ENCODE peak calls at places on chromosomes 16 and 17, in nine cellular contexts. One of them, this sample, is unnamed.

GRCh38 chr17:4605826-4606225 is 21.5 kb downstream of the SMTNL2 start:
- DNase-seq in left lung: no peak
- DNase-seq in cardiac muscle cell: no peak
- DNase-seq in heart right ventricle: peak; percentile 71
- DNase-seq in right atrium auricular region: no peak
- DNase-seq in naive thymus-derived CD4-positive, alpha-beta T cell: no peak
- DNase-seq in Peyer's patch: no peak
- DNase-seq in fibroblast of the aortic adventitia: no peak
- DNase-seq in mucosa of descending colon: no peak
- DNase-seq in this sample: no peak

GRCh38 chr17:77530591-77530990 is 389.8 kb downstream of the SEC14L1 start:
- DNase-seq in left lung: no peak
- DNase-seq in cardiac muscle cell: no peak
- DNase-seq in heart right ventricle: no peak
- DNase-seq in right atrium auricular region: no peak
- DNase-seq in naive thymus-derived CD4-positive, alpha-beta T cell: no peak
- DNase-seq in Peyer's patch: no peak
- DNase-seq in fibroblast of the aortic adventitia: no peak
- DNase-seq in mucosa of descending colon: no peak
- DNase-seq in this sample: no peak

GRCh38 chr17:42251115-42251514 is 25.1 kb downstream of the STAT5B start:
- DNase-seq in left lung: no peak
- DNase-seq in cardiac muscle cell: no peak
- DNase-seq in heart right ventricle: no peak
- DNase-seq in right atrium auricular region: no peak
- DNase-seq in naive thymus-derived CD4-positive, alpha-beta T cell: no peak
- DNase-seq in Peyer's patch: no peak
- DNase-seq in fibroblast of the aortic adventitia: peak; percentile 36
- DNase-seq in mucosa of descending colon: no peak
- DNase-seq in this sample: no peak

GRCh38 chr16:9680968-9681367 is 501.3 kb downstream of the GRIN2A start:
- DNase-seq in left lung: no peak
- DNase-seq in cardiac muscle cell: no peak
- DNase-seq in heart right ventricle: no peak
- DNase-seq in right atrium auricular region: no peak
- DNase-seq in naive thymus-derived CD4-positive, alpha-beta T cell: no peak
- DNase-seq in Peyer's patch: no peak
- DNase-seq in fibroblast of the aortic adventitia: no peak
- DNase-seq in mucosa of descending colon: no peak
- DNase-seq in this sample: no peak

GRCh38 chr17:1742371-1743093 is at the start of gene SERPINF2:
- DNase-seq in left lung: no peak
- DNase-seq in cardiac muscle cell: no peak
- DNase-seq in heart right ventricle: no peak
- DNase-seq in right atrium auricular region: no peak
- DNase-seq in naive thymus-derived CD4-positive, alpha-beta T cell: no peak
- DNase-seq in Peyer's patch: no peak
- DNase-seq in fibroblast of the aortic adventitia: no peak
- DNase-seq in mucosa of descending colon: no peak
- DNase-seq in this sample: no peak

GRCh38 chr17:1498869-1499268 is 6.4 kb upstream of the MYO1C start:
- DNase-seq in left lung: no peak
- DNase-seq in cardiac muscle cell: no peak
- DNase-seq in heart right ventricle: no peak
- DNase-seq in right atrium auricular region: no peak
- DNase-seq in naive thymus-derived CD4-positive, alpha-beta T cell: no peak
- DNase-seq in Peyer's patch: no peak
- DNase-seq in fibroblast of the aortic adventitia: peak; percentile 43
- DNase-seq in mucosa of descending colon: peak; percentile 20
- DNase-seq in this sample: no peak

GRCh38 chr16:64952177-64952576 is 169.7 kb downstream of the CDH11 start:
- DNase-seq in left lung: no peak
- DNase-seq in cardiac muscle cell: no peak
- DNase-seq in heart right ventricle: no peak
- DNase-seq in right atrium auricular region: no peak
- DNase-seq in naive thymus-derived CD4-positive, alpha-beta T cell: no peak
- DNase-seq in Peyer's patch: no peak
- DNase-seq in fibroblast of the aortic adventitia: peak; percentile 77
- DNase-seq in mucosa of descending colon: no peak
- DNase-seq in this sample: no peak

GRCh38 chr16:4272114-4272954 is 489 bp downstream of the TFAP4 start:
- DNase-seq in left lung: peak; percentile 78
- DNase-seq in cardiac muscle cell: peak; percentile 86
- DNase-seq in heart right ventricle: peak; percentile 55
- DNase-seq in right atrium auricular region: no peak
- DNase-seq in naive thymus-derived CD4-positive, alpha-beta T cell: no peak
- DNase-seq in Peyer's patch: peak; percentile 66
- DNase-seq in fibroblast of the aortic adventitia: no peak
- DNase-seq in mucosa of descending colon: no peak
- DNase-seq in this sample: peak; percentile 73

GRCh38 chr17:37465058-37465616 is 24.6 kb upstream of the DUSP14 start:
- DNase-seq in left lung: no peak
- DNase-seq in cardiac muscle cell: no peak
- DNase-seq in heart right ventricle: no peak
- DNase-seq in right atrium auricular region: no peak
- DNase-seq in naive thymus-derived CD4-positive, alpha-beta T cell: no peak
- DNase-seq in Peyer's patch: no peak
- DNase-seq in fibroblast of the aortic adventitia: peak; percentile 50
- DNase-seq in mucosa of descending colon: no peak
- DNase-seq in this sample: no peak

GRCh38 chr17:78707923-78708322 is 74.2 kb downstream of the CYTH1 start:
- DNase-seq in left lung: no peak
- DNase-seq in cardiac muscle cell: no peak
- DNase-seq in heart right ventricle: no peak
- DNase-seq in right atrium auricular region: no peak
- DNase-seq in naive thymus-derived CD4-positive, alpha-beta T cell: no peak
- DNase-seq in Peyer's patch: no peak
- DNase-seq in fibroblast of the aortic adventitia: no peak
- DNase-seq in mucosa of descending colon: no peak
- DNase-seq in this sample: no peak

GRCh38 chr16:3668626-3669025 is 14.1 kb downstream of the DNASE1 start:
- DNase-seq in left lung: no peak
- DNase-seq in cardiac muscle cell: no peak
- DNase-seq in heart right ventricle: no peak
- DNase-seq in right atrium auricular region: no peak
- DNase-seq in naive thymus-derived CD4-positive, alpha-beta T cell: no peak
- DNase-seq in Peyer's patch: no peak
- DNase-seq in fibroblast of the aortic adventitia: no peak
- DNase-seq in mucosa of descending colon: no peak
- DNase-seq in this sample: no peak

GRCh38 chr16:88351521-88352101 is 31.1 kb upstream of the ZNF469 start:
- DNase-seq in left lung: no peak
- DNase-seq in cardiac muscle cell: no peak
- DNase-seq in heart right ventricle: no peak
- DNase-seq in right atrium auricular region: no peak
- DNase-seq in naive thymus-derived CD4-positive, alpha-beta T cell: no peak
- DNase-seq in Peyer's patch: no peak
- DNase-seq in fibroblast of the aortic adventitia: no peak
- DNase-seq in mucosa of descending colon: peak; percentile 10
- DNase-seq in this sample: no peak

GRCh38 chr17:8117367-8117979 is 841 bp downstream of the ALOXE3 start:
- DNase-seq in left lung: no peak
- DNase-seq in cardiac muscle cell: no peak
- DNase-seq in heart right ventricle: no peak
- DNase-seq in right atrium auricular region: no peak
- DNase-seq in naive thymus-derived CD4-positive, alpha-beta T cell: no peak
- DNase-seq in Peyer's patch: no peak
- DNase-seq in fibroblast of the aortic adventitia: no peak
- DNase-seq in mucosa of descending colon: no peak
- DNase-seq in this sample: no peak

GRCh38 chr17:80504671-80505413 is 28.4 kb upstream of the NPTX1 start:
- DNase-seq in left lung: no peak
- DNase-seq in cardiac muscle cell: no peak
- DNase-seq in heart right ventricle: no peak
- DNase-seq in right atrium auricular region: no peak
- DNase-seq in naive thymus-derived CD4-positive, alpha-beta T cell: no peak
- DNase-seq in Peyer's patch: no peak
- DNase-seq in fibroblast of the aortic adventitia: peak; percentile 57
- DNase-seq in mucosa of descending colon: no peak
- DNase-seq in this sample: no peak

GRCh38 chr17:27666831-27667560 is 36.0 kb downstream of the LGALS9 start:
- DNase-seq in left lung: no peak
- DNase-seq in cardiac muscle cell: no peak
- DNase-seq in heart right ventricle: no peak
- DNase-seq in right atrium auricular region: no peak
- DNase-seq in naive thymus-derived CD4-positive, alpha-beta T cell: peak; percentile 13
- DNase-seq in Peyer's patch: no peak
- DNase-seq in fibroblast of the aortic adventitia: no peak
- DNase-seq in mucosa of descending colon: peak; percentile 7
- DNase-seq in this sample: no peak

GRCh38 chr17:2745317-2746037 is 4.0 kb downstream of the CCDC92B start:
- DNase-seq in left lung: no peak
- DNase-seq in cardiac muscle cell: peak; percentile 21
- DNase-seq in heart right ventricle: no peak
- DNase-seq in right atrium auricular region: no peak
- DNase-seq in naive thymus-derived CD4-positive, alpha-beta T cell: no peak
- DNase-seq in Peyer's patch: no peak
- DNase-seq in fibroblast of the aortic adventitia: no peak
- DNase-seq in mucosa of descending colon: no peak
- DNase-seq in this sample: no peak

GRCh38 chr17:2750721-2751120 is 1.3 kb upstream of the CCDC92B start:
- DNase-seq in left lung: no peak
- DNase-seq in cardiac muscle cell: no peak
- DNase-seq in heart right ventricle: no peak
- DNase-seq in right atrium auricular region: no peak
- DNase-seq in naive thymus-derived CD4-positive, alpha-beta T cell: no peak
- DNase-seq in Peyer's patch: no peak
- DNase-seq in fibroblast of the aortic adventitia: no peak
- DNase-seq in mucosa of descending colon: no peak
- DNase-seq in this sample: no peak

GRCh38 chr17:2749784-2750181 is 331 bp upstream of the CCDC92B start:
- DNase-seq in left lung: peak; percentile 67
- DNase-seq in cardiac muscle cell: peak; percentile 92
- DNase-seq in heart right ventricle: peak; percentile 74
- DNase-seq in right atrium auricular region: no peak
- DNase-seq in naive thymus-derived CD4-positive, alpha-beta T cell: peak; percentile 87
- DNase-seq in Peyer's patch: peak; percentile 29
- DNase-seq in fibroblast of the aortic adventitia: peak; percentile 65
- DNase-seq in mucosa of descending colon: peak; percentile 88
- DNase-seq in this sample: peak; percentile 65

GRCh38 chr17:2751482-2751881 is 2.0 kb upstream of the CCDC92B start:
- DNase-seq in left lung: no peak
- DNase-seq in cardiac muscle cell: no peak
- DNase-seq in heart right ventricle: no peak
- DNase-seq in right atrium auricular region: no peak
- DNase-seq in naive thymus-derived CD4-positive, alpha-beta T cell: no peak
- DNase-seq in Peyer's patch: no peak
- DNase-seq in fibroblast of the aortic adventitia: no peak
- DNase-seq in mucosa of descending colon: no peak
- DNase-seq in this sample: no peak

DNA sequence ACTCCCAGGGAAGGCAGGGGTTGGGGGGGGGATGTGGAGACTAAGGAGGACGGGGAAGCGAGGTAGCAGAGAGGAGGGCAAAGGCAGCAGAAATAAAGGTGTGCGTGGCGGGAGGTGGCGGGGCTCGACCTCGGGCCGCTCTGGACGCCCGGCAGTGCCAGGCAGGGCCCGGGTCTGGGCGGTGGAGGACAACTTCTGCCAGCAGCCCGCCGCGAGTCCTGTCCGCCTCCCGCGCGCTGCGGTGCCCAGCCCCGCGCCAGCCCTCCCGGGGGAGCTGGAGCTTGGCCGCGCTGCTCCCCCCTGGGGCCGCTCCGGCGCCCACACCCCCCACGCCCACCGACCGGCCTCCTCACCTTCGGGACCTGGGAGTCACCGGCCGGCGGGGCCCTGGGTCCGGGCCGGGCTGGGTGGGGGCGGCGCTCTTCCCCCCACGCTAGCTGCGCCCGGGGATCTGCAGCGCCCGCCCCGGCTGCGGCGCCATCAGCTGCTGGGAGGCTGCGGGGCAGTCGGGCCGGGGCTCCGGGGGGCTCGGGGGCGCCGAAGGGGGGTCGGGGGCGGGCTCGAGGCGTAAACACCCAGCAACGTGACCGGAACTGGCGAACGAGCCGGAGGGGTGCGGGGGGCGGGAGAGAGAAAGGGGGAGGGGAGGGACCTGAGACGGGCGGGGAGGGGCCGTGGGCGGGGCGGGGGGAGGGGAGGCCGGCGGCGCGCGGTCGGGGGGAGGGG is at the start of gene CCDC92B:
- DNase-seq in left lung: no peak
- DNase-seq in cardiac muscle cell: peak; percentile 9
- DNase-seq in heart right ventricle: no peak
- DNase-seq in right atrium auricular region: no peak
- DNase-seq in naive thymus-derived CD4-positive, alpha-beta T cell: no peak
- DNase-seq in Peyer's patch: no peak
- DNase-seq in fibroblast of the aortic adventitia: no peak
- DNase-seq in mucosa of descending colon: no peak
- DNase-seq in this sample: no peak
- H3K4me3 ChIP-seq in left lung: no peak within 1 kb of the TSS
- H3K4me3 ChIP-seq in cardiac muscle cell: peak within 1 kb of the TSS; percentile 59
- H3K4me3 ChIP-seq in heart right ventricle: no peak within 1 kb of the TSS
- H3K4me3 ChIP-seq in right atrium auricular region: peak within 1 kb of the TSS; percentile 37
- H3K4me3 ChIP-seq in naive thymus-derived CD4-positive, alpha-beta T cell: no peak within 1 kb of the TSS
- H3K4me3 ChIP-seq in Peyer's patch: no peak within 1 kb of the TSS
- H3K4me3 ChIP-seq in fibroblast of the aortic adventitia: no peak within 1 kb of the TSS
- H3K4me3 ChIP-seq in mucosa of descending colon: no peak within 1 kb of the TSS
- H3K4me3 ChIP-seq in this sample: no peak within 1 kb of the TSS

DNA sequence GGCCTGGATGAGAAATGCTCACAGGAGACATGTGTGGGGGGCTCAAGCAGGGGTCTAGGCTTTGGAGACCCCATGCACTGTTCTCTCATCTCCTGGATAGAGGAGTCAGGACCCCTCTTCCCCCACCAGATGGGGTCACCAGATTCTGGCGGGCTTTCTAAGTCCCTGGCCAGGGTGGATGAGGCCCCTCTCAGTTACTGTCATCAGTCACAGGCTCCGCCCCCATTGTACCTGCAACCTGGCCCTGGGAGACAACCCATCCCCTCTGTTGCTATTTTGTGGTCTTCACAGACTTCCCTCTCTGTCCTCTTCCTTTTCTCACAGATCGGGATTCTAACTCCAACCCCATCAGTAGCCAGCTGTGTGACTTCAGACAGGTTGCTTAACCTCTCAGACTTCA is 33.5 kb upstream of the NDRG4 start:
- DNase-seq in left lung: no peak
- DNase-seq in cardiac muscle cell: no peak
- DNase-seq in heart right ventricle: no peak
- DNase-seq in right atrium auricular region: no peak
- DNase-seq in naive thymus-derived CD4-positive, alpha-beta T cell: no peak
- DNase-seq in Peyer's patch: no peak
- DNase-seq in fibroblast of the aortic adventitia: no peak
- DNase-seq in mucosa of descending colon: no peak
- DNase-seq in this sample: no peak
- H3K4me3 ChIP-seq in left lung: no peak overlapping the region
- H3K4me3 ChIP-seq in cardiac muscle cell: no peak overlapping the region
- H3K4me3 ChIP-seq in heart right ventricle: no peak overlapping the region
- H3K4me3 ChIP-seq in right atrium auricular region: peak overlapping the region; percentile 74
- H3K4me3 ChIP-seq in naive thymus-derived CD4-positive, alpha-beta T cell: no peak overlapping the region
- H3K4me3 ChIP-seq in Peyer's patch: no peak overlapping the region
- H3K4me3 ChIP-seq in fibroblast of the aortic adventitia: no peak overlapping the region
- H3K4me3 ChIP-seq in mucosa of descending colon: no peak overlapping the region
- H3K4me3 ChIP-seq in this sample: no peak overlapping the region

GRCh38 chr17:81517009-81517338 is 4.4 kb upstream of the ACTG1 start:
- DNase-seq in left lung: no peak
- DNase-seq in cardiac muscle cell: peak; percentile 0
- DNase-seq in heart right ventricle: peak; percentile 15
- DNase-seq in right atrium auricular region: no peak
- DNase-seq in naive thymus-derived CD4-positive, alpha-beta T cell: no peak
- DNase-seq in Peyer's patch: no peak
- DNase-seq in fibroblast of the aortic adventitia: no peak
- DNase-seq in mucosa of descending colon: peak; percentile 34
- DNase-seq in this sample: no peak
- H3K4me3 ChIP-seq in left lung: no peak overlapping the region
- H3K4me3 ChIP-seq in cardiac muscle cell: no peak overlapping the region
- H3K4me3 ChIP-seq in heart right ventricle: peak overlapping the region; percentile 95
- H3K4me3 ChIP-seq in right atrium auricular region: peak overlapping the region; percentile 94
- H3K4me3 ChIP-seq in naive thymus-derived CD4-positive, alpha-beta T cell: no peak overlapping the region
- H3K4me3 ChIP-seq in Peyer's patch: no peak overlapping the region
- H3K4me3 ChIP-seq in fibroblast of the aortic adventitia: peak overlapping the region; percentile 76
- H3K4me3 ChIP-seq in mucosa of descending colon: no peak overlapping the region
- H3K4me3 ChIP-seq in this sample: no peak overlapping the region

GRCh38 chr17:32588982-32589381 is 102.2 kb downstream of the CDK5R1 start:
- DNase-seq in left lung: no peak
- DNase-seq in cardiac muscle cell: no peak
- DNase-seq in heart right ventricle: no peak
- DNase-seq in right atrium auricular region: no peak
- DNase-seq in naive thymus-derived CD4-positive, alpha-beta T cell: no peak
- DNase-seq in Peyer's patch: no peak
- DNase-seq in fibroblast of the aortic adventitia: no peak
- DNase-seq in mucosa of descending colon: no peak
- DNase-seq in this sample: no peak
- H3K4me3 ChIP-seq in left lung: no peak overlapping the region
- H3K4me3 ChIP-seq in cardiac muscle cell: no peak overlapping the region
- H3K4me3 ChIP-seq in heart right ventricle: no peak overlapping the region
- H3K4me3 ChIP-seq in right atrium auricular region: no peak overlapping the region
- H3K4me3 ChIP-seq in naive thymus-derived CD4-positive, alpha-beta T cell: no peak overlapping the region
- H3K4me3 ChIP-seq in Peyer's patch: no peak overlapping the region
- H3K4me3 ChIP-seq in fibroblast of the aortic adventitia: no peak overlapping the region
- H3K4me3 ChIP-seq in mucosa of descending colon: no peak overlapping the region
- H3K4me3 ChIP-seq in this sample: no peak overlapping the region

This sample was measured in CD8-positive, alpha-beta T cell.